ENCODE peak calls at places on chromosome 3, in seven cellular contexts. P, K, Z, A, Q, F and D are unnamed samples.

GRCh38 chr3:56989434-56990294 is 70.8 kb upstream of the SPATA12 start:
- DNase-seq in P (no peak), K (no peak), Z (no peak), A (no peak), Q (no peak), F (no peak), D (no peak)

GRCh38 chr3:55899887-55900286 is 412.8 kb upstream of the WNT5A start:
- DNase-seq in P (no peak), K (no peak), Z (no peak), A (peak), Q (peak), F (no peak), D (no peak)

GRCh38 chr3:134147411-134147810 is 103.2 kb downstream of the RYK start:
- DNase-seq in P (no peak), K (no peak), Z (no peak), A (no peak), Q (no peak), F (no peak), D (no peak)

GRCh38 chr3:66572938-66573710 is 72.3 kb upstream of the LRIG1 start:
- DNase-seq in P (no peak), K (no peak), Z (peak), A (no peak), Q (peak), F (no peak), D (no peak)

GRCh38 chr3:181855825-181856224 is 144.1 kb downstream of the SOX2 start:
- DNase-seq in P (no peak), K (no peak), Z (no peak), A (no peak), Q (no peak), F (no peak), D (no peak)

GRCh38 chr3:194872669-194872977 is 186.9 kb downstream of the FAM43A start:
- DNase-seq in P (no peak), K (no peak), Z (no peak), A (peak), Q (no peak), F (no peak), D (no peak)

GRCh38 chr3:175070946-175071345 is 211.8 kb downstream of the NAALADL2 start:
- DNase-seq in P (no peak), K (no peak), Z (no peak), A (no peak), Q (no peak), F (no peak), D (no peak)

GRCh38 chr3:191393146-191393545 is 62.8 kb upstream of the UTS2B start:
- DNase-seq in P (no peak), K (no peak), Z (no peak), A (no peak), Q (no peak), F (no peak), D (no peak)

GRCh38 chr3:184320099-184320445 is 5.7 kb downstream of the EIF4G1 start:
- DNase-seq in P (no peak), K (peak), Z (no peak), A (peak), Q (no peak), F (no peak), D (no peak)

GRCh38 chr3:172522871-172523818 is at the start of gene TNFSF10:
- DNase-seq in P (no peak), K (peak), Z (no peak), A (peak), Q (peak), F (peak), D (peak)

GRCh38 chr3:171306631-171307030 is 153.6 kb downstream of the TNIK start:
- DNase-seq in P (no peak), K (peak), Z (peak), A (peak), Q (no peak), F (no peak), D (no peak)

GRCh38 chr3:49747792-49748480 is 24.2 kb upstream of the GMPPB start:
- DNase-seq in P (no peak), K (no peak), Z (no peak), A (no peak), Q (no peak), F (no peak), D (no peak)